ENCODE peak calls at places on chromosome 5, in six cellular contexts. W is ELR; F is SJCRH30; C is Caki2; J is stimulated activated CD4-positive, alpha-beta T cell treated with anti-CD3 and anti-CD28 coated beads, Interleukin-4, amount 100 ng/mL, for 1 hour; E is iPS-NIHi11. A is an unnamed sample.

GRCh38 chr5:36788365-36788764 is 88.2 kb upstream of the NIPBL start:
- DNase-seq in W (no peak), F (no peak), C (no peak), J (no peak), E (no peak), A (no peak)

GRCh38 chr5:94777163-94777885 is 158.9 kb downstream of the SLF1 start:
- DNase-seq in W (no peak), F (no peak), C (no peak), J (no peak), E (no peak), A (no peak)

GRCh38 chr5:9545301-9545958 is 445 bp downstream of the SEMA5A start:
- DNase-seq in W (peak), F (no peak), C (no peak), J (no peak), E (peak), A (no peak)

GRCh38 chr5:72387985-72388384 is 67.8 kb downstream of the PTCD2 start:
- DNase-seq in W (peak), F (no peak), C (peak), J (no peak), E (peak), A (peak)

GRCh38 chr5:79971156-79971555 is 19.9 kb downstream of the MTX3 start:
- DNase-seq in W (peak), F (no peak), C (no peak), J (no peak), E (no peak), A (no peak)

GRCh38 chr5:95848701-95849100 is 26.2 kb upstream of the GLRX start:
- DNase-seq in W (peak), F (no peak), C (no peak), J (no peak), E (no peak), A (no peak)

GRCh38 chr5:67289763-67290521 is 93.3 kb upstream of the CD180 start:
- DNase-seq in W (no peak), F (no peak), C (no peak), J (no peak), E (no peak), A (no peak)

GRCh38 chr5:139137703-139138102 is 60.5 kb downstream of the SIL1 start:
- DNase-seq in W (peak), F (peak), C (peak), J (no peak), E (peak), A (peak)

GRCh38 chr5:111772456-111772855 is 15.5 kb upstream of the NREP start:
- DNase-seq in W (peak), F (no peak), C (no peak), J (no peak), E (peak), A (no peak)

A was measured in ACHN.